ENCODE peak calls at places on chromosomes 5 and 9, in five cellular contexts. T is hepatocyte, M is SJSA1, J is neural progenitor cell, X is heart right ventricle. B is an unnamed sample. For H3K36me3 and H3K4me1, the result is how much of the 10 kb centered on the place peaks cover.

GRCh38 chr9:31185831-31186230 is 1198.6 kb upstream of the ACO1 start:
- DNase-seq in J (no peak), X (no peak), M (no peak), T (no peak), B (no peak)

GRCh38 chr5:14435481-14435880 is 146.1 kb upstream of the OTULINL start:
- DNase-seq in T (no peak), M (peak), J (no peak), X (no peak), B (no peak)

GRCh38 chr5:38072295-38072694 is 186.1 kb upstream of the EGFLAM start:
- DNase-seq in T (no peak), M (no peak), J (no peak), X (no peak), B (no peak)

GRCh38 chr5:114152656-114153360 is 209.1 kb upstream of the KCNN2 start:
- DNase-seq in T (no peak), M (no peak), X (no peak), J (no peak), B (no peak)

GRCh38 chr9:98453589-98454311 is 198.3 kb upstream of the TBC1D2 start:
- DNase-seq in J (no peak), M (no peak), X (no peak), T (no peak), B (no peak)

GRCh38 chr5:69136296-69136695 is 30.7 kb upstream of the CCNB1 start:
- DNase-seq in X (no peak), M (no peak), J (no peak), T (no peak), B (no peak)

GRCh38 chr5:132592521-132592920 is 35.7 kb downstream of the RAD50 start:
- DNase-seq in J (peak), M (no peak), X (no peak), T (no peak), B (peak)

GRCh38 chr5:179793470-179794139 is at the start of gene LTC4S:
- DNase-seq in X (peak), T (no peak), M (no peak), J (no peak), B (no peak)

GRCh38 chr5:177303925-177304391 is 359 bp downstream of the PRELID1 start:
- DNase-seq in X (no peak), T (no peak), J (no peak), M (peak), B (no peak)

GRCh38 chr9:6822696-6823095 is 64.9 kb downstream of the KDM4C start:
- DNase-seq in T (no peak), X (no peak), M (no peak), J (no peak), B (no peak)

GRCh38 chr5:65758546-65759144 is 36.6 kb downstream of the NLN start:
- DNase-seq in T (no peak), M (no peak), X (no peak), J (no peak), B (no peak)

GRCh38 chr9:98611986-98612505 is 96.7 kb downstream of the GABBR2 start:
- DNase-seq in J (no peak), T (no peak), M (no peak), X (no peak), B (no peak)

GRCh38 chr5:168624850-168625357 is 45.7 kb upstream of the PANK3 start:
- DNase-seq in T (no peak), J (no peak), M (no peak), X (no peak), B (no peak)

GRCh38 chr5:40842351-40842750 is 1.2 kb downstream of the CARD6 start:
- DNase-seq in M (no peak), J (no peak), T (no peak), X (no peak), B (no peak)

DNA sequence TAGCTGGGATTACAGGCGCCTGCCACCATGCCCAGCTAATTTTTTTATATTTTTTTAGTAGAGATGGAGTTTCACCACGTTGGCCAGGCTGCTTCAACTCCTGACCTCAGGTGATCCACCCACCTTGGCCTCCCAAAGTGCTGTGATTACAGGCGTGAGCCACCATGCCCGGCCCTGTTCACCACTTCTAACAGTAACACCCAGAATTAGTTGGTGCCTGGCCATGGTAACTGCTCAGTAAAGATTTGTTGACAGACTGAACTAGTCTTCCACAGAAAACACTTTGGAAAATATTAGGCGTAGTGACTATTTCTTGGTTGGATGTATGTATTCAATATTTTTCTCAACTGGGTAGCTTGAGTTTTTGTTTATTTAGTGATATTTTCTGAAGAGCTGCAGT is 24.0 kb downstream of the TUT7 start:
- DNase-seq in T (no peak), X (no peak), J (no peak), M (no peak), B (no peak)
- H3K36me3 ChIP-seq in T (under half), X (half or more), J (under half), M (half or more), B (half or more)

GRCh38 chr5:140224658-140225057 is 49.7 kb downstream of the CYSTM1 start:
- DNase-seq in X (no peak), T (no peak), M (no peak), J (no peak), B (no peak)

GRCh38 chr5:140220698-140221064 is 45.7 kb downstream of the CYSTM1 start:
- DNase-seq in X (no peak), M (no peak), J (no peak), T (no peak), B (no peak)

GRCh38 chr5:140221697-140222223 is 46.8 kb downstream of the CYSTM1 start:
- DNase-seq in J (no peak), T (no peak), M (peak), X (no peak), B (no peak)

GRCh38 chr5:140223567-140223966 is 48.6 kb downstream of the CYSTM1 start:
- DNase-seq in J (no peak), T (no peak), M (no peak), X (no peak), B (no peak)

DNA sequence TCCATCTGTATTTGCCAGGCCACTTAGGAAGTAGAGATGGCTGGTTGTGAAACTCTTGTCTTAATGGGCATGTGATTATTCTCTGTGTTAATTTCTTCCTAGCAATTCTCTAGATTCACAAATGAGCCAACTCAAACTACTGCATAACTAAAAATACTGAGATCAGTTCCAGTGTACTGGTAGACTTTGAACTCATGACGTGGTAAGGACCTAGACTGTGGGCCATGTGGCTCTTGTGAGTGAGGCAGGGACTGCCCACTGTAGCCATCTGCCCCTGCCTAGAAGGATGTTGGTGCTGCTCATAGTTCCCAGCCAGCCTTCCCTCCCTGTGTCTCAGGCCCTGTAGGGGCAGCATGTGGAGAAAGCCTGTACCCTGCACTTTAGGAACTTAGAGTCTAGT is 47.4 kb downstream of the CYSTM1 start:
- DNase-seq in J (no peak), T (no peak), X (no peak), M (no peak), B (no peak)
- H3K4me1 ChIP-seq in J (under half), T (half or more), X (under half), M (under half), B (under half)

GRCh38 chr9:3648266-3648665 is 122.5 kb upstream of the RFX3 start:
- DNase-seq in J (no peak), T (no peak), X (no peak), M (no peak), B (no peak)
- H3K36me3 ChIP-seq in J (under half), T (under half), X (under half), M (under half), B (under half)

GRCh38 chr5:123512631-123513461 is 869 bp downstream of the CSNK1G3 start:
- DNase-seq in X (peak), J (peak), M (peak), T (peak), B (peak)
- H3K4me1 ChIP-seq in X (under half), J (under half), M (under half), T (under half), B (under half)

GRCh38 chr5:307306-307705 is 14.2 kb upstream of the AHRR start:
- DNase-seq in T (no peak), M (no peak), X (no peak), J (peak), B (no peak)
- H3K36me3 ChIP-seq in T (under half), M (under half), X (half or more), J (under half), B (under half)

DNA sequence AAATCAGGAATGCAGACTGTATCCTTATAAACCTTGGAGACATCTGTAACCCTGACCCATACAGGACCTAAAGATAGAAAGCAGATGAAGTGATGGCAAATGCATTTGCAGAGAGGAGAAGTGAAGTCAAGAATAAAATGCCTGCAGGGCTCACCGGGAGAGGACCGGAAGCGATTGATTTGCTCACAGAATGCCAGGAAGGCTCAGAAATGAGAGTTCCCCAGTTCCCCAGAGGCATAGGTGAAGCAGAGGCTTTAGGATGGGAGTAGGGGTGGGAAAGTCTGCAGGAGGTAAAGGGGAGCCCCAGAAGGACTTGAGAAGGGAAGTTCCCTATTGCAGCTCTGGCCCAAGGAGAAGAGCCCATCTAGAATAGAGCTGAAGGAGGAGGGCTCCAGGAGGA is 63.9 kb upstream of the TNFAIP8 start:
- DNase-seq in X (no peak), T (no peak), M (no peak), J (no peak), B (no peak)
- H3K4me1 ChIP-seq in X (under half), T (half or more), M (under half), J (under half), B (under half)

DNA sequence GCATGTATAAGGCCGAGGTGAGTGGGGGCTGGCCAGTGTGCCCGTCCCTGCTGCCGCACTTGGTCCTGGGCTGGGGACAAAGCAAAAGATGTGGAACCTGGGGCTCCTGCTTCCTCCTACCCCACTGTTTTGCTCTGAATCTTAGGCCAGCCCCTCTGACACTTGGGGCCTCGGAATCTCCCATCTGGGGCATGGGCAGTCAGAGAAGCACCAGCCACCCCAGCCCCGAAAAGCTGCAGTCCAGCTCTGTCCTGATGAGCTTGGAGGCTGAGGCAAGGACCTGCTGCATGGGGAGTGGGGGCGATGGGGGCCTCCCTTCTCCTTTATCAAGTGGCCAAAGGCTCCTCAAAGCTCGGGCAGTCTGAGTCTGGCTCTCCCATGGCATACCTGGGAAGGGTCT is 31.3 kb downstream of the PTPA start:
- DNase-seq in J (no peak), M (no peak), T (no peak), X (no peak), B (no peak)
- H3K36me3 ChIP-seq in J (under half), M (under half), T (under half), X (half or more), B (under half)

DNA sequence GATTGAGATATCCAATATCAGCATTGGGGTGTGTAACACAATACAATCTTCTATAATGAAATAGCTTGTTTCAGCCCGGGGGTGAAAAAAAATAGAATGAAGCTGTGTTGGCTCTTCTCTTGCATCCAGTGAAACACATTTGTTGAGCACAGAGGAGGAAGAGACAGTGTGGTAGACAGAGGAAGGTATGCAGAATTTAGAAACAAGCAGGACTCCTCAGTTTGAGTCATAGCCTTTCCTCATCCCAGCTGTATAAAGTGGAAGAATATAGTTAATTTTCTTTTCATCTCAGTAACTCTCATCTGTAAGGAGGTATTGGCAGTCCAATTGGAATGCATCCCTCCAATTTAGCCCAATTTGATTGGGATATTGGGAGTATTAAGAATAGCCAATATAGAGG is 302.2 kb upstream of the VLDLR start:
- DNase-seq in J (no peak), M (no peak), X (no peak), T (no peak), B (no peak)
- H3K4me1 ChIP-seq in J (under half), M (under half), X (under half), T (under half), B (under half)

DNA sequence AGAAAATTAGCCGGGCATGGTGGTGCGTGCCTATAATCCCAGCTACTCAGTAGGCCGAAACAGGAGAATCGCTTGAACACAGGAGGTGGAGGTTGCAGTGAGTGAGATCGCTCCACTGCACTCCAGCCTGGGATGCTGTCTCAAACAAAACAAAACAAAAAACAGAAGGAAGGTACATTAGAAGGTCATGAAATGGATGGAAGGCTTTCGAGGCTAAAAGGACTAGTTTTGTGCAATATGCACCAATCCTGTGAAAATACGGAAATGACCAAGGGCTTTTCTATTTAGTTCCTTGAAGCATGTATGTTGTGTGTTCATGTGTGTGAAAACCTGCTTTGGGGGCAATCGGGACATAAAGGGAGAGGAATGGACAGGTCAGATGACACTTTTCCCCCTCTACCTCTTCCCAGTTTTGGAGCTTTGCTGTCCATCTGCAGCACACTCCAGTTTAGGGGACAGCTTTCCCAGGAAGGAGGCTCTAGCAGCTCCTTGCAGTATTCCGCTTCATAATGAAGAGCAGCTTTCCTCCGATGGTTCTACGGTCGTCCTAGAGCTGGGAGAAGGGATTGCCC is 15.0 kb downstream of the SPRY4 start:
- DNase-seq in T (no peak), X (no peak), M (no peak), J (no peak), B (no peak)
- H3K36me3 ChIP-seq in T (under half), X (under half), M (half or more), J (under half), B (under half)

DNA sequence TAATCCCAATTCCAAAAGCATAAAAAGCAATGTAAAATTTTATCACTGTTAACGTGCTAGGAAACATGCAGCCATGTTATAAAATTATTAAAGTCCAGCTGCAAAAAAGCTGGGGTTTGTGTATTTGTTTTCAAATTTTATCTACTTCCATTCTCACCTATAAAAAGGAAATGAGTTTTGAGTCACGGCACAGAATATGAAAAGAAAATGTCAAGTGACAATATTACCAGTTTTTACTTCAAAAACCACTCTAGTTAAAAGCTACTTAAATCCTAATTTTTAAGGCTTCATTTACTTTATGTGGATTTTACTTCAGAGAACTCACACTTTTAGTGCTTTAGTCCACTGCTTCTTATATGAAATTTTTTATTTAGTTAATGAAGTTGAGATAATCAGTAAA is 72.7 kb upstream of the IFNE start:
- DNase-seq in X (no peak), T (no peak), M (no peak), J (no peak), B (no peak)
- H3K4me1 ChIP-seq in X (under half), T (under half), M (under half), J (under half), B (under half)